ENCODE peak calls at places on chromosomes 3 and 15, in four cellular contexts. F is kidney, P is MM.1S, R is fibroblast of lung. Z is an unnamed sample.

GRCh38 chr3:197025736-197026480 is 3.7 kb downstream of the MELTF start:
- DNase-seq in R (no peak), F (no peak), P (no peak), Z (no peak)

GRCh38 chr15:36359286-36359685 is 220.1 kb upstream of the CDIN1 start:
- DNase-seq in F (no peak), P (no peak), R (no peak), Z (no peak)

GRCh38 chr15:56802164-56802563 is 68.9 kb upstream of the ZNF280D start:
- DNase-seq in F (no peak), R (no peak), P (no peak), Z (no peak)

GRCh38 chr3:195441476-195441970 is 1.3 kb downstream of the ACAP2 start:
- DNase-seq in F (no peak), P (peak), R (no peak), Z (no peak)

GRCh38 chr3:12994357-12994606 is 78.9 kb downstream of the IQSEC1 start:
- DNase-seq in P (no peak), R (no peak), F (peak), Z (peak)

GRCh38 chr3:10548997-10549396 is 43.6 kb upstream of the ATP2B2 start:
- DNase-seq in F (no peak), R (peak), P (no peak), Z (no peak)

GRCh38 chr15:91517491-91518200 is 335.9 kb upstream of the SLCO3A1 start:
- DNase-seq in P (no peak), F (no peak), R (peak), Z (no peak)

GRCh38 chr3:134317106-134317947 is 56.9 kb downstream of the AMOTL2 start:
- DNase-seq in F (no peak), R (peak), P (no peak), Z (peak)

GRCh38 chr15:89119489-89120478 is 31.5 kb downstream of the ABHD2 start:
- DNase-seq in R (peak), F (no peak), P (no peak), Z (no peak)

GRCh38 chr3:32354362-32354778 is 37.3 kb upstream of the CMTM7 start:
- DNase-seq in R (peak), F (no peak), P (no peak), Z (no peak)

GRCh38 chr3:65729553-65729952 is 309.2 kb downstream of the MAGI1 start:
- DNase-seq in R (peak), F (no peak), P (no peak), Z (peak)

GRCh38 chr3:56302417-56302816 is 165.8 kb downstream of the ERC2 start:
- DNase-seq in P (no peak), F (no peak), R (no peak), Z (no peak)

GRCh38 chr3:56304069-56304468 is 164.2 kb downstream of the ERC2 start:
- DNase-seq in F (no peak), P (no peak), R (no peak), Z (no peak)

GRCh38 chr3:56309465-56309864 is 158.8 kb downstream of the ERC2 start:
- DNase-seq in R (no peak), F (no peak), P (no peak), Z (no peak)

GRCh38 chr3:56303508-56303907 is 164.8 kb downstream of the ERC2 start:
- DNase-seq in R (peak), F (no peak), P (peak), Z (peak)
- TF ChIP-seq CTCF in R (peak), F (peak), P (peak), Z (no peak)

GRCh38 chr3:185688808-185689207 is 102.7 kb downstream of the SENP2 start:
- DNase-seq in P (no peak), F (no peak), R (peak), Z (no peak)
- H3K9ac ChIP-seq in P (no peak), F (no peak), R (peak), Z (no peak)

DNA sequence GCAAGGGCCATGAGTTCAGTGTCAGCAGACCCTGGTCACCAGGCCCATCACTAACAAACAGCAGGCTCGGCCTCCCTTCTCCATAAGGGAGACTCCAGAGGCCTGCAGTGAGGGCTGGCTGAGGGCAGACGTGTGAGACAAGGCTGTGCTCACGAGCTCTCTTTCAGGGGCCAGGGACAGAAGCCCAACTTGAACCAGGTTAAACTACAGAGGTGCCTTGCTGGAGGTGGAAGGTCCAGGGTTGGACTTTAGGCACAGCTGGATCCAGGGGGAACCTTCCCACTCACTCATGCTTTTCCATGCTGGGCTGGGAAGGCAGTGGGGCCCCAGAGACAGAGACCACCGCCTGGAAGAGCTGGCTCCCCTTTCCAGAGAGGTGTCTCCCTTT is 19.0 kb downstream of the CFAP100 start:
- DNase-seq in P (no peak), R (no peak), F (no peak), Z (no peak)
- TF ChIP-seq CTCF in P (no peak), R (no peak), F (no peak), Z (no peak)

DNA sequence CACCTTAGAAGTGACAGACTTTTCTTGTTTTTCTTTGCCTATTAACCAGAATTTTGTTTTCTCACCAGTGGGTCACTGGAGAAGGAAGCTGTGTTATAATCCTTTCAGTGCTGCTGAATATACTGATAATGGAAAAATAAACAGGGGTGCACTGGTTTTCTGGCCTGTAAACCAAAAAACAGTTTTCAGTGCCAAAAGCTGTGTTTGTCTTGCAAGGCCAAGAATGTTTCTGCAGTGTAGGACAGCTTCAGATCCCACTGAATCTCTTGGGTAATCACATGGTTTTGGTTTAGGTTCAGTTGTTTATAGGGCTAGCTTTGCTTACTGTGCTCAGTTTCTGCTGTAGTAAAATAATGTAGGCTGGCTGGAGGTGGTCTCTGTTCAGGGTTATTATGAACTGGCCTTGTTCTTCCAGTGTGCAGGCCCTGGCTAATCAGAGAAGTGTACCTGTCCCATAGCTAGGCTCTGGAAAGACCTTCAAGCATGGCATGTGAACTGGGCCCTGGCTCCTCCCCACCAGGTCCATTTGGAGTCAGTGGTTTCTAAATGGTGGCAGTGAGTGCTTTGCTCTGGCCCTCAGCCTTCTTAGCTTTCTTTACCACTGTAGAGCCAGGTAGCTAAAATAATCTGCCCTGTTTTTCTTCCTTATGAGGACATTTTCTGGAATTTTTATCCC is 18.7 kb downstream of the PDE8A start:
- DNase-seq in R (no peak), P (no peak), F (no peak), Z (no peak)
- H3K9ac ChIP-seq in R (no peak), P (no peak), F (peak), Z (no peak)

DNA sequence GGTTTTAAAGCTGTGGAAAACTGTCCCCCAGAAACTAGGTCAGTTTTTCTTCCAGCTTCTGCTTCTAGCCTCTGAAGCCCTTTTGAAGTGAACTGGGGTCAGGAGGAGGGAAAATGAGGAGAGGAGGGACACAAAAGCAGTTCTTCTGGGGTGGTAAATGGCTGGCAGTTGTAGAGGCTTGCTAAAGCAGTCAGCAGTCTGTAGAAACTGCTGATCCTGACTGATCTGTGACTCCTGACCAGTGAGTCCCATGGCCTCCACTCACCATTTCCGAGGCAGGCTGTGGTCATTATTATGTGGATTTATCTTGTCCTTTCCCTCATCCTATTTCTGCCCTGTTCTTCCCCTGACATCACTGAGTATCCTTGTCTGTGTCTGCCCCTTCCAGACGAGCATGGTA is 276.4 kb upstream of the ROPN1 start:
- DNase-seq in R (no peak), F (no peak), P (no peak), Z (no peak)
- TF ChIP-seq CTCF in R (no peak), F (no peak), P (no peak), Z (no peak)

GRCh38 chr15:47661661-47662180 is 55.6 kb upstream of the SEMA6D start:
- DNase-seq in P (no peak), R (no peak), F (no peak), Z (no peak)

DNA sequence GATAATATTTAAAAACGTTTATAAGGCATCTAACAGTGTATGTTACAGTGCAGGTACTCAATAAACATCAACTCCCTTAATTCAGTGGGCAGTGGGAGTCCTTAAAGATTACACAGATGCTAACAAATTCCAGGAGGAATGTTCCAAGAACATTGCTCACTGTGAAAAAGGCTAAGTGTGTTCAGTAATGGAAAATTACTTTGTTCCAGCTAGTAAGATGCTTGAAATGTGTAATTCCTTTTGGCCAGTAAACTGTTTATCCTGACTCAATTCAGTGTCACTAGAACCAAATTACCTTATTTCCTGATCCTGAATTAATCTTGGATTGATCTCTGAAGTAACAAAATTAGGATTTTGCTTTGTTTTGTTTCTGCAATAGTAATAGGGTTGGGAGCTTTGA is 54.2 kb upstream of the SEMA6D start:
- DNase-seq in R (peak), F (no peak), P (no peak), Z (no peak)
- H3K9ac ChIP-seq in R (no peak), F (no peak), P (no peak), Z (no peak)

GRCh38 chr15:51284871-51285270 is 53.5 kb downstream of the CYP19A1 start:
- DNase-seq in F (no peak), P (no peak), R (no peak), Z (no peak)

GRCh38 chr15:51277085-51277484 is 61.3 kb downstream of the CYP19A1 start:
- DNase-seq in P (no peak), F (no peak), R (no peak), Z (no peak)

GRCh38 chr15:51280838-51281237 is 57.6 kb downstream of the CYP19A1 start:
- DNase-seq in P (no peak), R (no peak), F (no peak), Z (no peak)

GRCh38 chr15:51283026-51283425 is 55.4 kb downstream of the CYP19A1 start:
- DNase-seq in P (peak), R (no peak), F (no peak), Z (no peak)

DNA sequence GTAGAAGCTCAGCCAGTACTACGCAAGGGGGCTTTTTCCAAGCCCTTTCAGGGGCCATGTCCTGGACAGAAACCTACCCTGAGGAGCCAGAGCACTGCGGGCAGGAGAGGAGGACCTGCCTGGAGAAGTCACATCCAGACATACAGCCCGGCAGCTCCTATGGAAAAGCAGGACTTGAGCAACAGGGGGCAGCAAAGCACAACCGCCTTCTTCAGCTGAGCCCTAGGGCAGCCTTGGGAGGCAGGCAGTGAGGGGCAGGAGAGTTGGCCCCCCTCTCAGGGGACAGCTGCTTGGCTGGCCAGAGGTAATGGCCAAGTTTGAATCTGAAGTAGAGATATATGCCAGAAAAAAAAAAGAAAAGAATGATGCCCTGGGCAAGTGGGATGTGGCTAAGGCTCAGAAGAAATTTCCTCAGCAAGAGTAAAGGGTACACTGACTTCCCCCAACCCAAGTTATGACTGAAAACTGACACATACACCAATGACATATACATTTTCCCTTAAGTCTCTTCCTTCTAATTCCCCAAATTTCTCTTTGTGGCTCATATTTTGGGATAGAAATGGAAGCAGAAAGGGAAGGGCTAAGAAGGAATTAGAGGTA is 56.9 kb downstream of the CYP19A1 start:
- DNase-seq in P (peak), R (peak), F (peak), Z (peak)
- TF ChIP-seq CTCF in P (peak), R (peak), F (peak), Z (peak)

GRCh38 chr3:185960518-185961288 is 22.9 kb upstream of the TRA2B start:
- DNase-seq in F (no peak), P (no peak), R (peak), Z (peak)
- H3K9ac ChIP-seq in F (no peak), P (no peak), R (no peak), Z (peak)

GRCh38 chr3:185351371-185351770 is 11.6 kb upstream of the MAP3K13 start:
- DNase-seq in R (peak), P (no peak), F (no peak), Z (no peak)

GRCh38 chr3:185342458-185343169 is 20.3 kb upstream of the MAP3K13 start:
- DNase-seq in R (no peak), F (no peak), P (peak), Z (no peak)

GRCh38 chr3:185350841-185351240 is 12.1 kb upstream of the MAP3K13 start:
- DNase-seq in P (no peak), F (no peak), R (no peak), Z (no peak)

GRCh38 chr3:185341616-185342457 is 21.1 kb upstream of the MAP3K13 start:
- DNase-seq in P (peak), F (no peak), R (no peak), Z (no peak)

DNA sequence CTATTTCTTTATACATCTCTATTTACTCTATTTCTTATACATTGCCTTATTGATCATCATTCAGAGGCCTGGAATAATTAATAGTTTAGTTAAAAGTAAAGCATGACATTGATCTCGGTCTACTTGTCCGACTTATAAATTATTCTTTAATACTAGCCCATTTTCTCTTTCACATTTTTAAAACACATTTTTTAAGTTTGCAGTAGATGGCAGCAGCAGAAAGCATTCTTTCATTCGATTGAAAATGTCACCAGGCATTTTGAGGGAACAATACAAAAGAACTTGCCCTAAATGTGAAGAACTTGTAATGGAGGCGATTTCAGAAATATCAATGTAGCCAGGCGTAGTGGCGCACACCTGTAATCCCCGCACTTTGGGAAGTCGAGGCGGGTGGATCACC is 15.5 kb upstream of the MAP3K13 start:
- DNase-seq in R (no peak), P (no peak), F (no peak), Z (no peak)
- TF ChIP-seq CTCF in R (no peak), P (no peak), F (no peak), Z (no peak)